ENCODE peak calls at places on chromosomes 13 and 19, in ten cellular contexts. One of them, this sample, is unnamed.

GRCh38 chr13:88586263-88586662 is 915.1 kb downstream of the SLITRK5 start:
- DNase-seq in CD8-positive, alpha-beta T cell: no peak
- DNase-seq in kidney: no peak
- DNase-seq in PC-3: peak; percentile 6
- DNase-seq in transverse colon: no peak
- DNase-seq in neuronal stem cell: no peak
- DNase-seq in aorta: no peak
- DNase-seq in tibial nerve: no peak
- DNase-seq in ovary: no peak
- DNase-seq in iPS DF 6.9: no peak
- DNase-seq in this sample: no peak

GRCh38 chr13:33229446-33230177 is 55.9 kb downstream of the STARD13 start:
- DNase-seq in CD8-positive, alpha-beta T cell: no peak
- DNase-seq in kidney: no peak
- DNase-seq in PC-3: no peak
- DNase-seq in transverse colon: no peak
- DNase-seq in neuronal stem cell: no peak
- DNase-seq in aorta: no peak
- DNase-seq in tibial nerve: peak; percentile 33
- DNase-seq in ovary: no peak
- DNase-seq in iPS DF 6.9: no peak
- DNase-seq in this sample: no peak

GRCh38 chr13:64453831-64454230 is 2776.3 kb downstream of the PCDH9 start:
- DNase-seq in CD8-positive, alpha-beta T cell: no peak
- DNase-seq in kidney: no peak
- DNase-seq in PC-3: no peak
- DNase-seq in transverse colon: no peak
- DNase-seq in neuronal stem cell: peak; percentile 14
- DNase-seq in aorta: no peak
- DNase-seq in tibial nerve: no peak
- DNase-seq in ovary: no peak
- DNase-seq in iPS DF 6.9: no peak
- DNase-seq in this sample: no peak

GRCh38 chr19:33350538-33351309 is 22.8 kb upstream of the CEBPG start:
- DNase-seq in CD8-positive, alpha-beta T cell: no peak
- DNase-seq in kidney: no peak
- DNase-seq in PC-3: peak; percentile 31
- DNase-seq in transverse colon: no peak
- DNase-seq in neuronal stem cell: no peak
- DNase-seq in aorta: no peak
- DNase-seq in tibial nerve: no peak
- DNase-seq in ovary: no peak
- DNase-seq in iPS DF 6.9: no peak
- DNase-seq in this sample: no peak

GRCh38 chr19:10871711-10872550 is 578 bp downstream of the CARM1 start:
- DNase-seq in CD8-positive, alpha-beta T cell: peak; percentile 19
- DNase-seq in kidney: peak; percentile 91
- DNase-seq in PC-3: peak; percentile 19
- DNase-seq in transverse colon: peak; percentile 44
- DNase-seq in neuronal stem cell: no peak
- DNase-seq in aorta: peak; percentile 76
- DNase-seq in tibial nerve: no peak
- DNase-seq in ovary: peak; percentile 77
- DNase-seq in iPS DF 6.9: no peak
- DNase-seq in this sample: peak; percentile 31

GRCh38 chr19:13784731-13785452 is 10.4 kb upstream of the ZSWIM4 start:
- DNase-seq in CD8-positive, alpha-beta T cell: peak; percentile 80
- DNase-seq in kidney: peak; percentile 88
- DNase-seq in PC-3: peak; percentile 86
- DNase-seq in transverse colon: peak; percentile 79
- DNase-seq in neuronal stem cell: no peak
- DNase-seq in aorta: peak; percentile 90
- DNase-seq in tibial nerve: peak; percentile 50
- DNase-seq in ovary: peak; percentile 84
- DNase-seq in iPS DF 6.9: no peak
- DNase-seq in this sample: peak; percentile 75

GRCh38 chr19:18294467-18294864 is 13.0 kb upstream of the JUND start:
- DNase-seq in CD8-positive, alpha-beta T cell: peak; percentile 93
- DNase-seq in kidney: peak; percentile 91
- DNase-seq in PC-3: peak; percentile 61
- DNase-seq in transverse colon: peak; percentile 69
- DNase-seq in neuronal stem cell: no peak
- DNase-seq in aorta: peak; percentile 82
- DNase-seq in tibial nerve: no peak
- DNase-seq in ovary: peak; percentile 61
- DNase-seq in iPS DF 6.9: no peak
- DNase-seq in this sample: peak; percentile 46

GRCh38 chr19:45331411-45331810 is 8.7 kb upstream of the CKM start:
- DNase-seq in CD8-positive, alpha-beta T cell: no peak
- DNase-seq in kidney: no peak
- DNase-seq in PC-3: no peak
- DNase-seq in transverse colon: no peak
- DNase-seq in neuronal stem cell: no peak
- DNase-seq in aorta: no peak
- DNase-seq in tibial nerve: no peak
- DNase-seq in ovary: no peak
- DNase-seq in iPS DF 6.9: no peak
- DNase-seq in this sample: no peak

GRCh38 chr13:43303040-43303729 is 279.8 kb downstream of the DNAJC15 start:
- DNase-seq in CD8-positive, alpha-beta T cell: no peak
- DNase-seq in kidney: peak; percentile 86
- DNase-seq in PC-3: peak; percentile 50
- DNase-seq in transverse colon: peak; percentile 28
- DNase-seq in neuronal stem cell: peak; percentile 42
- DNase-seq in aorta: peak; percentile 68
- DNase-seq in tibial nerve: no peak
- DNase-seq in ovary: peak; percentile 74
- DNase-seq in iPS DF 6.9: peak; percentile 54
- DNase-seq in this sample: peak; percentile 69

GRCh38 chr13:110436786-110437370 is 124.6 kb downstream of the RAB20 start:
- DNase-seq in CD8-positive, alpha-beta T cell: no peak
- DNase-seq in kidney: no peak
- DNase-seq in PC-3: no peak
- DNase-seq in transverse colon: no peak
- DNase-seq in neuronal stem cell: no peak
- DNase-seq in aorta: no peak
- DNase-seq in tibial nerve: no peak
- DNase-seq in ovary: no peak
- DNase-seq in iPS DF 6.9: no peak
- DNase-seq in this sample: no peak
- H3K36me3 ChIP-seq in CD8-positive, alpha-beta T cell: no peaks in the 10 kb centered on the region
- H3K36me3 ChIP-seq in kidney: peaks cover 20% of the 10 kb centered on the region
- H3K36me3 ChIP-seq in PC-3: no peaks in the 10 kb centered on the region
- H3K36me3 ChIP-seq in transverse colon: no peaks in the 10 kb centered on the region
- H3K36me3 ChIP-seq in neuronal stem cell: peaks cover 33% of the 10 kb centered on the region
- H3K36me3 ChIP-seq in aorta: peaks cover 10% of the 10 kb centered on the region
- H3K36me3 ChIP-seq in tibial nerve: no peaks in the 10 kb centered on the region
- H3K36me3 ChIP-seq in ovary: no peaks in the 10 kb centered on the region
- H3K36me3 ChIP-seq in iPS DF 6.9: peaks cover 6% of the 10 kb centered on the region
- H3K36me3 ChIP-seq in this sample: peaks cover 46% of the 10 kb centered on the region

GRCh38 chr13:80339841-80340642 is 884 bp downstream of the SPRY2 start:
- DNase-seq in CD8-positive, alpha-beta T cell: peak; percentile 22
- DNase-seq in kidney: peak; percentile 88
- DNase-seq in PC-3: peak; percentile 30
- DNase-seq in transverse colon: peak; percentile 68
- DNase-seq in neuronal stem cell: peak; percentile 17
- DNase-seq in aorta: peak; percentile 73
- DNase-seq in tibial nerve: no peak
- DNase-seq in ovary: peak; percentile 66
- DNase-seq in iPS DF 6.9: no peak
- DNase-seq in this sample: peak; percentile 67

GRCh38 chr13:80341098-80341701 is at the start of gene SPRY2:
- DNase-seq in CD8-positive, alpha-beta T cell: peak; percentile 26
- DNase-seq in kidney: peak; percentile 97
- DNase-seq in PC-3: peak; percentile 89
- DNase-seq in transverse colon: peak; percentile 94
- DNase-seq in neuronal stem cell: peak; percentile 93
- DNase-seq in aorta: peak; percentile 95
- DNase-seq in tibial nerve: peak; percentile 93
- DNase-seq in ovary: peak; percentile 90
- DNase-seq in iPS DF 6.9: no peak
- DNase-seq in this sample: peak; percentile 88

GRCh38 chr13:80342541-80343371 is 1.8 kb upstream of the SPRY2 start:
- DNase-seq in CD8-positive, alpha-beta T cell: peak; percentile 64
- DNase-seq in kidney: peak; percentile 93
- DNase-seq in PC-3: peak; percentile 82
- DNase-seq in transverse colon: peak; percentile 87
- DNase-seq in neuronal stem cell: peak; percentile 85
- DNase-seq in aorta: peak; percentile 87
- DNase-seq in tibial nerve: peak; percentile 77
- DNase-seq in ovary: peak; percentile 89
- DNase-seq in iPS DF 6.9: no peak
- DNase-seq in this sample: peak; percentile 80

GRCh38 chr13:80340643-80341097 is 256 bp downstream of the SPRY2 start:
- DNase-seq in CD8-positive, alpha-beta T cell: no peak
- DNase-seq in kidney: peak; percentile 68
- DNase-seq in PC-3: no peak
- DNase-seq in transverse colon: no peak
- DNase-seq in neuronal stem cell: no peak
- DNase-seq in aorta: peak; percentile 73
- DNase-seq in tibial nerve: no peak
- DNase-seq in ovary: no peak
- DNase-seq in iPS DF 6.9: no peak
- DNase-seq in this sample: no peak

DNA sequence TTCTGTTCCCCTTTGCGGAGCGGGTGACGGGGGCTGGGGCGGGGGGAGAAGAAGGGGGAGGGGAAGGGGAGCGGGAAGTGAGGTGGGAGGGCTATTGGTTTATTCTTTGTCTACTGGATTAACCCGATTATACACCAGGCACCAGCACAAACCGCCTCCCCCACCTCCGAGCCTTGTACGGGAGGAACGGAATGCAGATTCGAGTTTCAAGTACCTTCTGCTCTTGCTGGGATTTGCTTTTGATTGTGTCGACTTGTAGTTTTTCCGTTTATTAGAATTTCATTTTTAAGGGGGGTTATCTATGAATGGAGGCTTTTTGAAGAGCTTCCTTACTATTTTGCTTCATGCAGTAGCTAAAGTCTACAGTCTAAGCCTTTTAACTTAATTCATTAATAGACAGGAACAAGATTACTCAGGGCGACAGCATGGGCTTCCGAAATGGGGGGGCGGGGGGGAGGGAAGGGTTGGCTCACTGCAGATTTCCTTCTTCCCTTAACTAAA is 895 bp upstream of the SPRY2 start:
- DNase-seq in CD8-positive, alpha-beta T cell: no peak
- DNase-seq in kidney: no peak
- DNase-seq in PC-3: peak; percentile 41
- DNase-seq in transverse colon: peak; percentile 54
- DNase-seq in neuronal stem cell: peak; percentile 74
- DNase-seq in aorta: peak; percentile 55
- DNase-seq in tibial nerve: no peak
- DNase-seq in ovary: peak; percentile 57
- DNase-seq in iPS DF 6.9: no peak
- DNase-seq in this sample: peak; percentile 70
- H3K4me1 ChIP-seq in CD8-positive, alpha-beta T cell: peaks cover 24% of the 10 kb centered on the region
- H3K4me1 ChIP-seq in kidney: peaks cover 11% of the 10 kb centered on the region
- H3K4me1 ChIP-seq in PC-3: peaks cover 13% of the 10 kb centered on the region
- H3K4me1 ChIP-seq in transverse colon: peaks cover 3% of the 10 kb centered on the region
- H3K4me1 ChIP-seq in neuronal stem cell: peaks cover 16% of the 10 kb centered on the region
- H3K4me1 ChIP-seq in aorta: no peaks in the 10 kb centered on the region
- H3K4me1 ChIP-seq in tibial nerve: peaks cover 40% of the 10 kb centered on the region
- H3K4me1 ChIP-seq in ovary: peaks cover 3% of the 10 kb centered on the region
- H3K4me1 ChIP-seq in iPS DF 6.9: peaks cover 1% of the 10 kb centered on the region
- H3K4me1 ChIP-seq in this sample: peaks cover 7% of the 10 kb centered on the region

DNA sequence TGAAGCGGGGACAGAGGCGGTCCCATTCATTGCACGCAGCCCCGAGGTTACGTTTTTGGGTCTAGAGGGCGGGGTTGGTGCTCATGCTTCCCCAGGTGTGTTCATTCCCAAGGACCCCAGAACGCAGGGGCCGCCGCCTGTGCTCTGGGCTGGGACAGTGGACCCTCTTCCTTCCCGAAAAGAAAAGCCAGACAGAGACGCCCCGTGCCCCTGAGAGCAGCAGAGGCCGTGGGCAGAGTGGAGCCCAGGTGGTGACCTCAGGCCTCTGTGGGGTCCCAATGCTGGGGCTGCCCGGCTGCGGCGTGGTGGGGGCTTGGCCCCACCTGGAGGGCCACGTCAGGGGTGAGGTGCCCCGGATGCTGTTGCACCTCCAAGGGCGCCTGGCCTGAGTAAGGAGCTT is 15.4 kb downstream of the SGTA start:
- DNase-seq in CD8-positive, alpha-beta T cell: no peak
- DNase-seq in kidney: no peak
- DNase-seq in PC-3: no peak
- DNase-seq in transverse colon: no peak
- DNase-seq in neuronal stem cell: no peak
- DNase-seq in aorta: no peak
- DNase-seq in tibial nerve: no peak
- DNase-seq in ovary: no peak
- DNase-seq in iPS DF 6.9: no peak
- DNase-seq in this sample: no peak
- H3K36me3 ChIP-seq in CD8-positive, alpha-beta T cell: peaks cover 13% of the 10 kb centered on the region
- H3K36me3 ChIP-seq in kidney: peaks cover 2% of the 10 kb centered on the region
- H3K36me3 ChIP-seq in PC-3: no peaks in the 10 kb centered on the region
- H3K36me3 ChIP-seq in transverse colon: no peaks in the 10 kb centered on the region
- H3K36me3 ChIP-seq in neuronal stem cell: peaks cover 30% of the 10 kb centered on the region
- H3K36me3 ChIP-seq in aorta: peaks cover 2% of the 10 kb centered on the region
- H3K36me3 ChIP-seq in tibial nerve: peaks cover 10% of the 10 kb centered on the region
- H3K36me3 ChIP-seq in ovary: no peaks in the 10 kb centered on the region
- H3K36me3 ChIP-seq in iPS DF 6.9: peaks cover 25% of the 10 kb centered on the region
- H3K36me3 ChIP-seq in this sample: peaks cover 49% of the 10 kb centered on the region

GRCh38 chr13:41825691-41826090 is 135.2 kb downstream of the VWA8 start:
- DNase-seq in CD8-positive, alpha-beta T cell: no peak
- DNase-seq in kidney: no peak
- DNase-seq in PC-3: no peak
- DNase-seq in transverse colon: no peak
- DNase-seq in neuronal stem cell: no peak
- DNase-seq in aorta: no peak
- DNase-seq in tibial nerve: no peak
- DNase-seq in ovary: no peak
- DNase-seq in iPS DF 6.9: no peak
- DNase-seq in this sample: no peak

GRCh38 chr13:41821195-41821594 is 139.7 kb downstream of the VWA8 start:
- DNase-seq in CD8-positive, alpha-beta T cell: no peak
- DNase-seq in kidney: no peak
- DNase-seq in PC-3: no peak
- DNase-seq in transverse colon: no peak
- DNase-seq in neuronal stem cell: no peak
- DNase-seq in aorta: no peak
- DNase-seq in tibial nerve: no peak
- DNase-seq in ovary: no peak
- DNase-seq in iPS DF 6.9: no peak
- DNase-seq in this sample: no peak

GRCh38 chr13:41827507-41828213 is 133.2 kb downstream of the VWA8 start:
- DNase-seq in CD8-positive, alpha-beta T cell: no peak
- DNase-seq in kidney: no peak
- DNase-seq in PC-3: peak; percentile 88
- DNase-seq in transverse colon: no peak
- DNase-seq in neuronal stem cell: no peak
- DNase-seq in aorta: no peak
- DNase-seq in tibial nerve: no peak
- DNase-seq in ovary: no peak
- DNase-seq in iPS DF 6.9: no peak
- DNase-seq in this sample: no peak

GRCh38 chr13:41823486-41823885 is 137.4 kb downstream of the VWA8 start:
- DNase-seq in CD8-positive, alpha-beta T cell: no peak
- DNase-seq in kidney: no peak
- DNase-seq in PC-3: no peak
- DNase-seq in transverse colon: no peak
- DNase-seq in neuronal stem cell: no peak
- DNase-seq in aorta: no peak
- DNase-seq in tibial nerve: no peak
- DNase-seq in ovary: no peak
- DNase-seq in iPS DF 6.9: no peak
- DNase-seq in this sample: no peak

GRCh38 chr13:41822560-41822959 is 138.3 kb downstream of the VWA8 start:
- DNase-seq in CD8-positive, alpha-beta T cell: no peak
- DNase-seq in kidney: no peak
- DNase-seq in PC-3: no peak
- DNase-seq in transverse colon: no peak
- DNase-seq in neuronal stem cell: no peak
- DNase-seq in aorta: no peak
- DNase-seq in tibial nerve: no peak
- DNase-seq in ovary: no peak
- DNase-seq in iPS DF 6.9: no peak
- DNase-seq in this sample: no peak
- H3K4me1 ChIP-seq in CD8-positive, alpha-beta T cell: no peaks in the 10 kb centered on the region
- H3K4me1 ChIP-seq in kidney: no peaks in the 10 kb centered on the region
- H3K4me1 ChIP-seq in PC-3: peaks cover 8% of the 10 kb centered on the region
- H3K4me1 ChIP-seq in transverse colon: peaks cover 3% of the 10 kb centered on the region
- H3K4me1 ChIP-seq in neuronal stem cell: no peaks in the 10 kb centered on the region
- H3K4me1 ChIP-seq in aorta: no peaks in the 10 kb centered on the region
- H3K4me1 ChIP-seq in tibial nerve: peaks cover 5% of the 10 kb centered on the region
- H3K4me1 ChIP-seq in ovary: no peaks in the 10 kb centered on the region
- H3K4me1 ChIP-seq in iPS DF 6.9: no peaks in the 10 kb centered on the region
- H3K4me1 ChIP-seq in this sample: no peaks in the 10 kb centered on the region

This sample was measured in thyroid gland.